ENCODE peak calls at places on chromosomes 16 and 17, in four cellular contexts. H, O, K and B are unnamed samples.

GRCh38 chr17:57242148-57242547 is 14.2 kb upstream of the MSI2 start:
- DNase-seq in H (no peak), O (no peak), K (peak), B (no peak)

GRCh38 chr17:9842057-9842758 is 16.5 kb downstream of the GLP2R start:
- DNase-seq in H (no peak), O (no peak), K (peak), B (no peak)

GRCh38 chr16:73231969-73232554 is 184.1 kb upstream of the ZFHX3 start:
- DNase-seq in H (no peak), O (no peak), K (no peak), B (no peak)

GRCh38 chr17:73519621-73520368 is 124.5 kb downstream of the SDK2 start:
- DNase-seq in H (no peak), O (no peak), K (no peak), B (peak)

GRCh38 chr17:76982408-76983074 is 114.3 kb downstream of the MGAT5B start:
- DNase-seq in H (no peak), O (no peak), K (no peak), B (no peak)

GRCh38 chr17:863880-864279 is 81.7 kb downstream of the MRM3 start:
- DNase-seq in H (no peak), O (no peak), K (no peak), B (no peak)

GRCh38 chr17:44235583-44235936 is 16.1 kb upstream of the UBTF start:
- DNase-seq in H (no peak), O (no peak), K (no peak), B (no peak)

GRCh38 chr17:79988163-79988971 is 47.3 kb downstream of the TBC1D16 start:
- DNase-seq in H (peak), O (no peak), K (no peak), B (peak)

GRCh38 chr17:12853921-12854320 is 64.6 kb downstream of the ARHGAP44 start:
- DNase-seq in H (no peak), O (no peak), K (no peak), B (no peak)

GRCh38 chr17:78341559-78342437 is 18.1 kb downstream of the SOCS3 start:
- DNase-seq in H (peak), O (no peak), K (peak), B (peak)

GRCh38 chr16:2819939-2820835 is 3.1 kb downstream of the PRSS21 start:
- DNase-seq in H (no peak), O (no peak), K (no peak), B (no peak)